ENCODE peak calls at places on chromosomes 13 and 19, in nine cellular contexts. E, K, U, B, C, T, G, W and S are unnamed samples.

GRCh38 chr13:106145997-106146864 is 389.2 kb downstream of the EFNB2 start:
- DNase-seq in E (no peak), K (no peak), U (no peak), B (no peak), C (no peak), T (no peak), G (no peak), W (no peak), S (no peak)

GRCh38 chr19:6632002-6632621 is 37.8 kb downstream of the TNFSF14 start:
- DNase-seq in E (peak; percentile 59), K (no peak), U (peak; percentile 23), B (peak; percentile 33), C (no peak), T (peak; percentile 56), G (peak; percentile 42), W (peak; percentile 46), S (peak; percentile 79)

GRCh38 chr13:91046715-91047327 is 300.7 kb upstream of the MIR17HG start:
- DNase-seq in E (no peak), K (no peak), U (peak; percentile 1), B (no peak), C (no peak), T (no peak), G (no peak), W (no peak), S (no peak)

GRCh38 chr13:31912641-31913401 is 118.8 kb upstream of the FRY start:
- DNase-seq in E (peak; percentile 10), K (no peak), U (no peak), B (no peak), C (no peak), T (no peak), G (no peak), W (no peak), S (no peak)

GRCh38 chr13:31870511-31870910 is 131.2 kb downstream of the RXFP2 start:
- DNase-seq in E (peak; percentile 14), K (no peak), U (no peak), B (no peak), C (no peak), T (no peak), G (peak; percentile 30), W (no peak), S (no peak)

GRCh38 chr19:41324921-41325639 is 15.1 kb downstream of the CCDC97 start:
- DNase-seq in E (no peak), K (peak; percentile 77), U (no peak), B (no peak), C (peak; percentile 89), T (no peak), G (peak; percentile 75), W (no peak), S (peak; percentile 83)

GRCh38 chr13:91240341-91240740 is 107.1 kb upstream of the MIR17HG start:
- DNase-seq in E (no peak), K (no peak), U (no peak), B (no peak), C (no peak), T (no peak), G (no peak), W (no peak), S (no peak)

GRCh38 chr19:48963371-48964204 is 1.5 kb upstream of the FTL start:
- DNase-seq in E (no peak), K (peak; percentile 72), U (peak; percentile 66), B (peak; percentile 53), C (peak; percentile 90), T (peak; percentile 31), G (peak; percentile 78), W (peak; percentile 40), S (peak; percentile 92)

GRCh38 chr19:18637644-18638630 is 1.1 kb downstream of the KLHL26 start:
- DNase-seq in E (no peak), K (no peak), U (peak; percentile 10), B (no peak), C (no peak), T (no peak), G (no peak), W (no peak), S (peak; percentile 38)

GRCh38 chr13:26977541-26977940 is 194.1 kb downstream of the USP12 start:
- DNase-seq in E (no peak), K (no peak), U (no peak), B (no peak), C (no peak), T (no peak), G (no peak), W (no peak), S (no peak)

GRCh38 chr13:102322211-102322610 is 79.6 kb downstream of the FGF14 start:
- DNase-seq in E (no peak), K (no peak), U (no peak), B (no peak), C (no peak), T (no peak), G (no peak), W (no peak), S (no peak)

GRCh38 chr13:111474136-111475002 is 153.9 kb downstream of the TEX29 start:
- DNase-seq in E (peak; percentile 19), K (no peak), U (no peak), B (no peak), C (no peak), T (peak; percentile 21), G (peak; percentile 7), W (peak; percentile 1), S (peak; percentile 31)

GRCh38 chr19:2261438-2262172 is 5.4 kb upstream of the JSRP1 start:
- DNase-seq in E (no peak), K (no peak), U (no peak), B (no peak), C (peak; percentile 68), T (no peak), G (no peak), W (no peak), S (no peak)

GRCh38 chr13:26280295-26280694 is 26.4 kb downstream of the CDK8 start:
- DNase-seq in E (peak; percentile 88), K (no peak), U (no peak), B (no peak), C (no peak), T (no peak), G (peak; percentile 72), W (no peak), S (no peak)

GRCh38 chr19:14002571-14003278 is 3.4 kb downstream of the RFX1 start:
- DNase-seq in E (no peak), K (peak; percentile 9), U (no peak), B (no peak), C (peak; percentile 40), T (no peak), G (no peak), W (no peak), S (no peak)

GRCh38 chr13:84126671-84127171 is 244.4 kb upstream of the SLITRK1 start:
- DNase-seq in E (no peak), K (no peak), U (no peak), B (no peak), C (no peak), T (no peak), G (no peak), W (no peak), S (no peak)

GRCh38 chr19:16325161-16325527 is 518 bp downstream of the KLF2 start:
- DNase-seq in E (no peak), K (peak; percentile 59), U (no peak), B (no peak), C (peak; percentile 84), T (peak; percentile 52), G (no peak), W (no peak), S (peak; percentile 41)

GRCh38 chr13:25167349-25167748 is 4.7 kb downstream of the AMER2 start:
- DNase-seq in E (no peak), K (no peak), U (no peak), B (no peak), C (no peak), T (no peak), G (no peak), W (no peak), S (no peak)

GRCh38 chr13:86882107-86882506 is 789.1 kb upstream of the SLITRK5 start:
- DNase-seq in E (no peak), K (no peak), U (no peak), B (no peak), C (no peak), T (no peak), G (no peak), W (no peak), S (no peak)

GRCh38 chr19:45913874-45914830 is at the start of gene NANOS2:
- DNase-seq in E (no peak), K (no peak), U (no peak), B (no peak), C (peak; percentile 48), T (no peak), G (no peak), W (no peak), S (peak; percentile 64)

GRCh38 chr19:5818594-5818993 is 13.7 kb downstream of the NRTN start:
- DNase-seq in E (no peak), K (no peak), U (no peak), B (no peak), C (no peak), T (no peak), G (no peak), W (no peak), S (no peak)

GRCh38 chr13:50344717-50345116 is 329.5 kb downstream of the KCNRG start:
- DNase-seq in E (no peak), K (no peak), U (no peak), B (no peak), C (no peak), T (no peak), G (no peak), W (no peak), S (no peak)

GRCh38 chr19:45444318-45445041 is 20.8 kb upstream of the ERCC1 start:
- DNase-seq in E (peak; percentile 58), K (peak; percentile 97), U (peak; percentile 88), B (peak; percentile 69), C (peak; percentile 98), T (peak; percentile 89), G (peak; percentile 71), W (peak; percentile 76), S (peak; percentile 86)

GRCh38 chr19:47663911-47664771 is 49.1 kb upstream of the EHD2 start:
- DNase-seq in E (peak; percentile 95), K (peak; percentile 66), U (peak; percentile 28), B (peak; percentile 5), C (no peak), T (no peak), G (peak; percentile 98), W (peak; percentile 94), S (peak; percentile 77)

GRCh38 chr19:16198363-16198636 is 589 bp downstream of the AP1M1 start:
- DNase-seq in E (no peak), K (no peak), U (no peak), B (no peak), C (peak; percentile 46), T (no peak), G (no peak), W (no peak), S (no peak)

GRCh38 chr19:13864513-13865242 is 12.3 kb upstream of the NANOS3 start:
- DNase-seq in E (no peak), K (no peak), U (no peak), B (no peak), C (no peak), T (no peak), G (no peak), W (no peak), S (no peak)

GRCh38 chr13:113398963-113399754 is 35.2 kb upstream of the GRTP1 start:
- DNase-seq in E (no peak), K (no peak), U (no peak), B (no peak), C (peak; percentile 58), T (no peak), G (no peak), W (no peak), S (no peak)

GRCh38 chr19:51093510-51094345 is 11.0 kb upstream of the KLK14 start:
- DNase-seq in E (no peak), K (no peak), U (no peak), B (no peak), C (no peak), T (no peak), G (no peak), W (no peak), S (no peak)

GRCh38 chr19:46015080-46015960 is 7.5 kb downstream of the PGLYRP1 start:
- DNase-seq in E (peak; percentile 58), K (peak; percentile 45), U (no peak), B (no peak), C (peak; percentile 84), T (peak; percentile 81), G (no peak), W (no peak), S (peak; percentile 82)

GRCh38 chr19:6216996-6217751 is 62.6 kb downstream of the MLLT1 start:
- DNase-seq in E (no peak), K (no peak), U (peak; percentile 23), B (no peak), C (peak; percentile 61), T (no peak), G (no peak), W (no peak), S (no peak)

GRCh38 chr13:26377038-26377437 is 123.1 kb downstream of the CDK8 start:
- DNase-seq in E (peak; percentile 4), K (no peak), U (no peak), B (no peak), C (no peak), T (peak; percentile 14), G (peak; percentile 0), W (no peak), S (peak; percentile 1)